ENCODE peak calls at places on chromosome 3, in nine cellular contexts. L, K, P, U, M, A, C, D and X are unnamed samples. For H3K4me1, the result is how much of the 10 kb centered on the place peaks cover.

GRCh38 chr3:98778383-98778782 is 15.2 kb downstream of the ST3GAL6 start:
- DNase-seq in M (no peak), D (no peak), L (peak), A (no peak), C (no peak), K (no peak), P (no peak), U (no peak), X (no peak)

GRCh38 chr3:62049033-62049432 is 324.3 kb downstream of the FEZF2 start:
- DNase-seq in K (no peak), P (no peak), A (no peak), L (no peak), M (no peak), C (no peak), U (no peak), D (no peak), X (no peak)

GRCh38 chr3:190366145-190366544 is 21.8 kb upstream of the CLDN16 start:
- DNase-seq in U (no peak), P (no peak), A (no peak), M (no peak), D (no peak), K (peak), L (peak), C (no peak), X (no peak)

GRCh38 chr3:98596902-98597500 is 3.6 kb upstream of the CPOX start:
- DNase-seq in C (no peak), L (peak), A (no peak), D (no peak), M (peak), K (peak), P (no peak), U (peak), X (no peak)

GRCh38 chr3:114331007-114331406 is 37.2 kb downstream of the TIGIT start:
- DNase-seq in L (no peak), M (no peak), A (peak), K (no peak), U (no peak), D (no peak), C (no peak), P (no peak), X (no peak)

GRCh38 chr3:100163787-100164186 is 49.5 kb upstream of the FILIP1L start:
- DNase-seq in D (no peak), U (no peak), C (no peak), A (no peak), L (no peak), K (no peak), P (no peak), M (no peak), X (no peak)

GRCh38 chr3:130258532-130258952 is 86.9 kb upstream of the COL6A5 start:
- DNase-seq in A (no peak), P (no peak), D (no peak), U (peak), M (no peak), K (peak), C (peak), L (peak), X (no peak)

GRCh38 chr3:76497636-76498035 is 542.3 kb upstream of the ROBO2 start:
- DNase-seq in A (no peak), C (no peak), M (no peak), K (no peak), D (peak), P (no peak), U (no peak), L (peak), X (no peak)

GRCh38 chr3:14275962-14276909 is 97.6 kb downstream of the LSM3 start:
- DNase-seq in A (no peak), P (no peak), C (no peak), L (peak), K (no peak), U (peak), D (no peak), M (no peak), X (no peak)

GRCh38 chr3:145359040-145359439 is 801.9 kb downstream of the PLOD2 start:
- DNase-seq in D (no peak), C (no peak), P (no peak), A (no peak), U (no peak), K (no peak), M (no peak), L (no peak), X (no peak)

GRCh38 chr3:44419923-44420650 is 57.4 kb downstream of the ZNF445 start:
- DNase-seq in P (no peak), M (no peak), L (no peak), K (no peak), D (no peak), U (no peak), A (no peak), C (no peak), X (no peak)

GRCh38 chr3:377158-377561 is 180.6 kb downstream of the CHL1 start:
- DNase-seq in M (peak), L (peak), A (no peak), P (no peak), D (no peak), K (peak), U (no peak), C (no peak), X (no peak)

GRCh38 chr3:175573226-175573625 is 714.1 kb downstream of the NAALADL2 start:
- DNase-seq in P (no peak), L (no peak), U (no peak), K (no peak), C (no peak), D (no peak), M (no peak), A (no peak), X (no peak)
- H3K4me1 ChIP-seq in P (under half), L (under half), U (under half), K (under half), C (under half), D (under half), M (under half), A (under half), X (under half)

DNA sequence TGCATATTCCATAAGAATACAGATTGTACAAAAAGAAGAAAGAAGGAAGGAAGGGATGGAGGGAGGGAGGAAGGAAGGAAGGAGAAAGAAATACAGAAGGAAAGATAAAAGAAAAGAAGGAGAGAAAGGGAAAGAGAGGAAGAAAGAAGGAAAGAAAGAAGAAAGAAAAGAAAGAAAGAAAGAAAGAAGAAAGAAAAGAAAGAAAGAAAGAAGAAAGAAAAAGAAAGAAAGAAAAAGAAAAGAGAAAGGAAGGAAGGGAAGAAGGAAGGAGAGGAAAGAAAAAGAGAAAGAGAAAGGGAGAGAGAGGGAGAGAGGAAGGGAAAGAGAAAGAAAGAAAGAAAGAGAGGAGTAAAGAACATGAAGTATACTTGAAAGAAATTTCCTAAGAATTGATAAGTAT is 577.9 kb upstream of the ALCAM start:
- DNase-seq in M (no peak), A (no peak), K (no peak), P (no peak), D (no peak), U (no peak), L (no peak), C (no peak), X (no peak)
- H3K27ac ChIP-seq in M (no peak), A (no peak), K (no peak), P (no peak), D (no peak), U (no peak), L (no peak), C (no peak), X (no peak)

GRCh38 chr3:65952842-65953241 is 85.9 kb downstream of the MAGI1 start:
- DNase-seq in A (no peak), P (no peak), C (no peak), D (no peak), M (no peak), U (no peak), L (no peak), K (no peak), X (no peak)
- H3K4me1 ChIP-seq in A (under half), P (under half), C (under half), D (under half), M (half or more), U (half or more), L (under half), K (under half), X (under half)

DNA sequence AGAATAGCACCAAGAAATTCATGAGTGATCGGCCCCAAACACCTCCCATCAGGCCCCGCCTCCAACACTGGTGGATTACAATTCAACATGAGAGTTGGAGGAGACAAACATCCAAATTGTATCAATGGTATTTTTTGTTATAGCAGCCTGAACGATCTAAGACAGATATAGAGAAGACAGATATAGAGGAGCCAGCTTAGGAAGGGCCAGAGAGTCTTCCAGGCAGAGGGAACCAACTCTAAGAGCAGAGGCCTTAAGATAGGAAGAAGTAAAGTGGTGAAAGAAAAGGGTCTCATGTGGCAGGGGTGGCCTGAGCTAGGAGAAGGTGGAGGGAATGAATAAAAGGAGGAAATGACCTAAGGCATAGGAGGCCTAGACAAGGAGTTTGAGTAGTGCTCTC is 158.8 kb upstream of the TBL1XR1 start:
- DNase-seq in P (no peak), A (no peak), D (no peak), K (no peak), L (no peak), C (no peak), M (no peak), U (no peak), X (no peak)
- H3K27ac ChIP-seq in P (no peak), A (peak), D (no peak), K (no peak), L (no peak), C (peak), M (peak), U (no peak), X (peak)

DNA sequence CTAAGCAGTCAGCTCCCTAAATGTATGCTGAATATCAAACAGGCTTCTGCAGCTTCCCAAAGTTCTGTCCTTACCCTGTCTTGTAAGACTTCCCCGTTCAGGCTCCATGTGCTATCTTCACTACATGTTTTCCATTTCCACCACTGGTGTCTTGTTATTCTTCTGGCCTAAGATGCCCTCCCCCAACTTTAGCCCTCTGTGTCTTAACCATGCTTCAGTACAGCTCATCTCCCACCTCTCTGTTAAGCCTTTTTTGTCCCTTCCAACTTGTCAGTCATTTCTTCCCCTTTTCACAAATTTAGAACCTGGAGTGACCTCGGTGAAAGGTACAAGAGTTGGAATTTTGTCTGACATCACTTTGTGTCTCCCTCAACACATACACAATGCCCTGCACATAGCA is 151.7 kb upstream of the TBL1XR1 start:
- DNase-seq in A (no peak), M (no peak), K (no peak), P (no peak), L (no peak), C (no peak), D (no peak), U (no peak), X (no peak)
- H3K4me1 ChIP-seq in A (under half), M (under half), K (under half), P (under half), L (under half), C (under half), D (under half), U (under half), X (under half)

GRCh38 chr3:46114324-46114988 is 87.2 kb upstream of the XCR1 start:
- DNase-seq in C (peak), P (no peak), K (peak), A (no peak), D (no peak), M (no peak), U (no peak), L (peak), X (no peak)
- H3K27ac ChIP-seq in C (peak), P (no peak), K (no peak), A (peak), D (no peak), M (peak), U (peak), L (peak), X (no peak)